ENCODE peak calls at places on chromosomes 13 and 19, in five cellular contexts. Q is NCI-H774, C is EL, R is DMS79 treated with DMSO at 0.1 percent for 48 hours, H is DMS153. K is an unnamed sample.
A peak's percentile ranks its signal among the peaks of the same experiment; 100 is the strongest.

GRCh38 chr19:17073869-17074627 is 1.2 kb downstream of the HAUS8 start:
- DNase-seq in Q (peak; percentile 67), C (peak; percentile 38), R (peak; percentile 62), H (no peak), K (no peak)

GRCh38 chr13:94761407-94761806 is 49.1 kb upstream of the SOX21 start:
- DNase-seq in Q (no peak), C (no peak), R (no peak), H (no peak), K (no peak)

GRCh38 chr19:6663236-6664187 is 6.4 kb downstream of the TNFSF14 start:
- DNase-seq in Q (no peak), C (no peak), R (no peak), H (no peak), K (no peak)

GRCh38 chr13:26406791-26407190 is 150.7 kb upstream of the WASF3 start:
- DNase-seq in Q (no peak), C (no peak), R (no peak), H (no peak), K (no peak)

GRCh38 chr19:8158411-8159074 is 9.2 kb upstream of the FBN3 start:
- DNase-seq in Q (peak; percentile 84), C (peak; percentile 65), R (peak; percentile 92), H (peak; percentile 84), K (peak; percentile 72)

GRCh38 chr13:29570058-29570654 is 25.3 kb downstream of the SLC7A1 start:
- DNase-seq in Q (no peak), C (no peak), R (no peak), H (no peak), K (no peak)

GRCh38 chr19:34366670-34367423 is 1.9 kb downstream of the GPI start:
- DNase-seq in Q (no peak), C (peak; percentile 65), R (no peak), H (no peak), K (no peak)

GRCh38 chr19:12596927-12597548 is 13.6 kb downstream of the ZNF490 start:
- DNase-seq in Q (no peak), C (no peak), R (no peak), H (no peak), K (no peak)

GRCh38 chr19:42275103-42275502 is 6.1 kb downstream of the CIC start:
- DNase-seq in Q (no peak), C (no peak), R (no peak), H (no peak), K (no peak)

GRCh38 chr19:47729799-47730520 is 15.4 kb upstream of the NOP53 start:
- DNase-seq in Q (peak; percentile 8), C (no peak), R (no peak), H (peak; percentile 70), K (peak; percentile 88)

GRCh38 chr19:40035996-40036395 is 20.0 kb downstream of the ZNF780B start:
- DNase-seq in Q (no peak), C (peak; percentile 40), R (no peak), H (no peak), K (no peak)

GRCh38 chr19:43229315-43229714 is 23.9 kb upstream of the PSG4 start:
- DNase-seq in Q (no peak), C (peak; percentile 41), R (no peak), H (no peak), K (no peak)

GRCh38 chr13:78621086-78621485 is 17.7 kb upstream of the POU4F1 start:
- DNase-seq in Q (no peak), C (no peak), R (no peak), H (no peak), K (no peak)

GRCh38 chr13:27338816-27339215 is 68.2 kb downstream of the RASL11A start:
- DNase-seq in Q (no peak), C (peak; percentile 11), R (no peak), H (no peak), K (no peak)

GRCh38 chr19:48806818-48807589 is 3.8 kb downstream of the BCAT2 start:
- DNase-seq in Q (no peak), C (no peak), R (no peak), H (no peak), K (no peak)

GRCh38 chr13:20492641-20493040 is 33.0 kb downstream of the CRYL1 start:
- DNase-seq in Q (no peak), C (peak; percentile 52), R (no peak), H (no peak), K (no peak)

GRCh38 chr19:18086590-18087138 is at the start of gene IL12RB1:
- DNase-seq in Q (no peak), C (peak; percentile 30), R (no peak), H (no peak), K (no peak)

GRCh38 chr19:5534787-5535586 is 32.8 kb downstream of the TINCR start:
- DNase-seq in Q (no peak), C (no peak), R (no peak), H (no peak), K (no peak)

GRCh38 chr19:40521276-40521675 is 54.5 kb downstream of the SPTBN4 start:
- DNase-seq in Q (no peak), C (no peak), R (no peak), H (no peak), K (no peak)

GRCh38 chr13:59856281-59856810 is 307.4 kb downstream of the DIAPH3 start:
- DNase-seq in Q (no peak), C (peak; percentile 44), R (no peak), H (no peak), K (no peak)

GRCh38 chr13:91211548-91211947 is 135.9 kb upstream of the MIR17HG start:
- DNase-seq in Q (no peak), C (no peak), R (no peak), H (no peak), K (no peak)

GRCh38 chr19:28632357-28633076 is 580.4 kb downstream of the UQCRFS1 start:
- DNase-seq in Q (no peak), C (no peak), R (no peak), H (no peak), K (no peak)

GRCh38 chr13:29847501-29847983 is 2.9 kb downstream of the UBL3 start:
- DNase-seq in Q (no peak), C (peak; percentile 76), R (peak; percentile 37), H (peak; percentile 7), K (no peak)

K was measured in heart right ventricle.